ENCODE peak calls at places on chromosomes 6 and 20, in seven cellular contexts. One of them, this sample, is unnamed.

GRCh38 chr20:18314786-18315406 is 26.6 kb downstream of the ZNF133 start:
- DNase-seq in aorta: no peak
- DNase-seq in fibroblast of the aortic adventitia: peak
- DNase-seq in CD8-positive, alpha-beta T cell: no peak
- DNase-seq in right lobe of liver: no peak
- DNase-seq in heart left ventricle: no peak
- DNase-seq in cardiac fibroblast: peak
- DNase-seq in this sample: no peak

GRCh38 chr6:33118525-33119123 is 42.8 kb downstream of the HLA-DPB1 start:
- DNase-seq in aorta: no peak
- DNase-seq in heart left ventricle: no peak
- DNase-seq in right lobe of liver: no peak
- DNase-seq in CD8-positive, alpha-beta T cell: no peak
- DNase-seq in cardiac fibroblast: peak
- DNase-seq in fibroblast of the aortic adventitia: peak
- DNase-seq in this sample: no peak

GRCh38 chr20:63009044-63009961 is 2.5 kb upstream of the BHLHE23 start:
- DNase-seq in heart left ventricle: peak
- DNase-seq in aorta: peak
- DNase-seq in fibroblast of the aortic adventitia: peak
- DNase-seq in cardiac fibroblast: peak
- DNase-seq in right lobe of liver: peak
- DNase-seq in CD8-positive, alpha-beta T cell: peak
- DNase-seq in this sample: no peak

GRCh38 chr20:13772529-13772928 is 12.2 kb downstream of the ESF1 start:
- DNase-seq in right lobe of liver: no peak
- DNase-seq in CD8-positive, alpha-beta T cell: no peak
- DNase-seq in fibroblast of the aortic adventitia: no peak
- DNase-seq in heart left ventricle: no peak
- DNase-seq in cardiac fibroblast: no peak
- DNase-seq in aorta: no peak
- DNase-seq in this sample: no peak

GRCh38 chr20:62064788-62065668 is 653 bp downstream of the TAF4 start:
- DNase-seq in CD8-positive, alpha-beta T cell: no peak
- DNase-seq in cardiac fibroblast: no peak
- DNase-seq in fibroblast of the aortic adventitia: no peak
- DNase-seq in right lobe of liver: no peak
- DNase-seq in heart left ventricle: no peak
- DNase-seq in aorta: no peak
- DNase-seq in this sample: no peak

GRCh38 chr20:46458891-46459750 is 52.7 kb upstream of the ELMO2 start:
- DNase-seq in aorta: peak
- DNase-seq in right lobe of liver: no peak
- DNase-seq in CD8-positive, alpha-beta T cell: no peak
- DNase-seq in cardiac fibroblast: peak
- DNase-seq in heart left ventricle: no peak
- DNase-seq in fibroblast of the aortic adventitia: no peak
- DNase-seq in this sample: no peak

GRCh38 chr6:14861491-14861943 is 384.4 kb upstream of the JARID2 start:
- DNase-seq in aorta: no peak
- DNase-seq in heart left ventricle: no peak
- DNase-seq in fibroblast of the aortic adventitia: no peak
- DNase-seq in CD8-positive, alpha-beta T cell: peak
- DNase-seq in right lobe of liver: no peak
- DNase-seq in cardiac fibroblast: no peak
- DNase-seq in this sample: no peak

GRCh38 chr20:21562656-21563055 is 48.8 kb upstream of the NKX2-2 start:
- DNase-seq in cardiac fibroblast: no peak
- DNase-seq in right lobe of liver: no peak
- DNase-seq in heart left ventricle: no peak
- DNase-seq in aorta: no peak
- DNase-seq in CD8-positive, alpha-beta T cell: no peak
- DNase-seq in fibroblast of the aortic adventitia: no peak
- DNase-seq in this sample: no peak

GRCh38 chr6:148351277-148351676 is 8.6 kb downstream of the SASH1 start:
- DNase-seq in fibroblast of the aortic adventitia: no peak
- DNase-seq in right lobe of liver: no peak
- DNase-seq in aorta: no peak
- DNase-seq in heart left ventricle: no peak
- DNase-seq in CD8-positive, alpha-beta T cell: no peak
- DNase-seq in cardiac fibroblast: no peak
- DNase-seq in this sample: no peak

GRCh38 chr6:52554684-52555280 is 22.1 kb downstream of the TRAM2 start:
- DNase-seq in CD8-positive, alpha-beta T cell: no peak
- DNase-seq in aorta: no peak
- DNase-seq in cardiac fibroblast: no peak
- DNase-seq in heart left ventricle: no peak
- DNase-seq in right lobe of liver: no peak
- DNase-seq in fibroblast of the aortic adventitia: no peak
- DNase-seq in this sample: no peak

GRCh38 chr6:137775720-137776119 is 91.3 kb upstream of the TNFAIP3 start:
- DNase-seq in heart left ventricle: peak
- DNase-seq in right lobe of liver: no peak
- DNase-seq in CD8-positive, alpha-beta T cell: no peak
- DNase-seq in aorta: no peak
- DNase-seq in fibroblast of the aortic adventitia: peak
- DNase-seq in cardiac fibroblast: peak
- DNase-seq in this sample: no peak

GRCh38 chr20:35434085-35435005 is 3.7 kb downstream of the GDF5 start:
- DNase-seq in CD8-positive, alpha-beta T cell: no peak
- DNase-seq in heart left ventricle: peak
- DNase-seq in cardiac fibroblast: peak
- DNase-seq in aorta: no peak
- DNase-seq in fibroblast of the aortic adventitia: peak
- DNase-seq in right lobe of liver: no peak
- DNase-seq in this sample: no peak
- H3K4me3 ChIP-seq in CD8-positive, alpha-beta T cell: no peak
- H3K4me3 ChIP-seq in heart left ventricle: no peak
- H3K4me3 ChIP-seq in cardiac fibroblast: no peak
- H3K4me3 ChIP-seq in aorta: no peak
- H3K4me3 ChIP-seq in fibroblast of the aortic adventitia: no peak
- H3K4me3 ChIP-seq in right lobe of liver: no peak
- H3K4me3 ChIP-seq in this sample: no peak

DNA sequence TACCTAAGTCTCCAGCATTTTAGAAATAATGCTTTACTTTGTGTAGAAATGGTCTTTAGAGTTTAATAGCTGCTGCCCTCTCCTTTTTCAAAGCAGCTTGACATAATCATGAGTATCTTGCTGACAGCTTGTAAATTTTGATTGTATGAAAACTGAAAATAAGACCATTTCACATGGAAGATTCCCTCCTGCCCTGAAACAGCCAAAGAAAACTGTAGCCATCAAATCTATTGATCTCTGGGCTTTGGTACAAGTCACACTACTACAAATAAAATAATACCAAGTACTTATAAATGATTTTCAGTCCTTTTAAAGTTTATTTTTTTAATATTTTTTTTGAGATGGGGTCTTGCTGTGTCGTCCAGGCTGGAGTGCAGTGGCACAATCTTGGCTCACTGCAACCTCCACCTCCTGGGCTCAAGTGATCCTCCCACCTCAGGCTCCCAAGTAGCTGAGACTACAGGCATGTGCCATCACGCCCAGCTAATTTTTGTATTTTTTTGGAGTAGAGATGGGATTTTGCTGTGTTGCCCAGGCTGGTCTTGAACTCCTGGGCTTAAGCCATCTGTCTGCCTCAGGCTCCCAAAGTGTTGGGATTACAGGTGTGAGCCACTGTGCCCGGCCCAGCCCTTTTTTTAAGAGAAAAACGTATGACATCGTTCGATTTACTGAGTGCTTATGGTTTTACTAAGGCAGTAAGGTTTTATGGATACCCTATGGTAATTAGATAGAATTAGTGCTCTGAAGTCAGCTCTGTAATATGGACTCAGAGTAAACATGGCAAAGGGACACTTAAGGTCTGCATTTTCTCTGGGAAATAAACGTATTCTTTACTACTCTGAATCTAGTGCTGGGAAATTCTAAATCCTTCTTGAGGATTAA is 7.0 kb downstream of the PTPN1 start:
- DNase-seq in right lobe of liver: no peak
- DNase-seq in fibroblast of the aortic adventitia: no peak
- DNase-seq in heart left ventricle: no peak
- DNase-seq in cardiac fibroblast: no peak
- DNase-seq in aorta: no peak
- DNase-seq in CD8-positive, alpha-beta T cell: no peak
- DNase-seq in this sample: no peak
- H3K4me3 ChIP-seq in right lobe of liver: no peak
- H3K4me3 ChIP-seq in fibroblast of the aortic adventitia: no peak
- H3K4me3 ChIP-seq in heart left ventricle: no peak
- H3K4me3 ChIP-seq in cardiac fibroblast: no peak
- H3K4me3 ChIP-seq in aorta: no peak
- H3K4me3 ChIP-seq in CD8-positive, alpha-beta T cell: peak
- H3K4me3 ChIP-seq in this sample: no peak

GRCh38 chr6:13303668-13304017 is 24.7 kb downstream of the TBC1D7 start:
- DNase-seq in fibroblast of the aortic adventitia: peak
- DNase-seq in CD8-positive, alpha-beta T cell: no peak
- DNase-seq in heart left ventricle: peak
- DNase-seq in right lobe of liver: no peak
- DNase-seq in cardiac fibroblast: peak
- DNase-seq in aorta: peak
- DNase-seq in this sample: no peak

GRCh38 chr6:13304580-13305255 is 23.6 kb downstream of the TBC1D7 start:
- DNase-seq in fibroblast of the aortic adventitia: peak
- DNase-seq in CD8-positive, alpha-beta T cell: no peak
- DNase-seq in right lobe of liver: no peak
- DNase-seq in cardiac fibroblast: peak
- DNase-seq in heart left ventricle: no peak
- DNase-seq in aorta: no peak
- DNase-seq in this sample: no peak

GRCh38 chr6:13305791-13306190 is 22.5 kb downstream of the TBC1D7 start:
- DNase-seq in cardiac fibroblast: no peak
- DNase-seq in fibroblast of the aortic adventitia: no peak
- DNase-seq in aorta: no peak
- DNase-seq in right lobe of liver: no peak
- DNase-seq in CD8-positive, alpha-beta T cell: no peak
- DNase-seq in heart left ventricle: no peak
- DNase-seq in this sample: no peak

GRCh38 chr6:13304101-13304500 is 24.2 kb downstream of the TBC1D7 start:
- DNase-seq in right lobe of liver: no peak
- DNase-seq in heart left ventricle: no peak
- DNase-seq in aorta: no peak
- DNase-seq in fibroblast of the aortic adventitia: no peak
- DNase-seq in cardiac fibroblast: no peak
- DNase-seq in CD8-positive, alpha-beta T cell: no peak
- DNase-seq in this sample: no peak

DNA sequence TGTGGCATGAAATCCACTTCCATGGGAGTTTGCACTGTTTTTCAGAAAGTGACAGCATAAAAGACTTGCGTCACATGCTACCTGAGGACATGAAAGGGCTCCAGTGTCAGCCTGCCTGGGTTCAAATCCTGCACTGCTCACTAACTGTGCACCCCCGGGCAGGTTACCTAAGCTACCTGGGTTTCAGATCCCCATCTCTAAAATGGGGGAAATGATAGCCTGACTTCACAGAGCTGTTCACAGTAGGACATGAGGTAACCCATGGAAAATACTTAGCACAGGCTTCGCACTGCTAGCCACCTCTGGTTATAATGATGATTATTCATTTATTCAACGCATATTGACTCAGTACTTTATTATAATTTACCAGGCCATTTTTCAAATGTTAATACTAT is 23.1 kb downstream of the TBC1D7 start:
- DNase-seq in heart left ventricle: no peak
- DNase-seq in CD8-positive, alpha-beta T cell: no peak
- DNase-seq in cardiac fibroblast: no peak
- DNase-seq in fibroblast of the aortic adventitia: no peak
- DNase-seq in aorta: no peak
- DNase-seq in right lobe of liver: no peak
- DNase-seq in this sample: no peak
- H3K4me3 ChIP-seq in heart left ventricle: no peak
- H3K4me3 ChIP-seq in CD8-positive, alpha-beta T cell: no peak
- H3K4me3 ChIP-seq in cardiac fibroblast: no peak
- H3K4me3 ChIP-seq in fibroblast of the aortic adventitia: no peak
- H3K4me3 ChIP-seq in aorta: no peak
- H3K4me3 ChIP-seq in right lobe of liver: no peak
- H3K4me3 ChIP-seq in this sample: no peak

DNA sequence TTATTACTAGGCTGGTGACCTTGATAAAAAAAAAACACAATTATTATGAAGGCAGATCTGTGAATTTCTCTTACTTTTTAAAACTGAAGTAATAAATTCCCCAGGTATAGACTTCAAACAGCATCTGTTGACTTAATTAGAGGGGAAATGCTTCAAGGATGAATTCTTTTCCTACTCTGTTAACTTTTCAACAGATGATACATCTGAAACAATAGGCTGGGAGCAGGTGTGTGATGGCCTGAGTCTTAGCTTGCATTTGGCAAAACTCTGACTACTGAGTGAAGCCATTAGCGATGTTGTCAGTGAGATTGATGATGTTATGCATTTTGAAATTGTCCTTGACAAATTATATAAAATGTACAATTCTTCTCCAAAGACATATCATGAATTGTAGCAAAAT is 39.7 kb upstream of the OGFRL1 start:
- DNase-seq in cardiac fibroblast: no peak
- DNase-seq in CD8-positive, alpha-beta T cell: no peak
- DNase-seq in right lobe of liver: no peak
- DNase-seq in heart left ventricle: no peak
- DNase-seq in fibroblast of the aortic adventitia: no peak
- DNase-seq in aorta: no peak
- DNase-seq in this sample: no peak
- H3K4me3 ChIP-seq in cardiac fibroblast: no peak
- H3K4me3 ChIP-seq in CD8-positive, alpha-beta T cell: no peak
- H3K4me3 ChIP-seq in right lobe of liver: no peak
- H3K4me3 ChIP-seq in heart left ventricle: no peak
- H3K4me3 ChIP-seq in fibroblast of the aortic adventitia: no peak
- H3K4me3 ChIP-seq in aorta: no peak
- H3K4me3 ChIP-seq in this sample: no peak

GRCh38 chr20:40688129-40689099 is 622 bp downstream of the MAFB start:
- DNase-seq in aorta: peak
- DNase-seq in right lobe of liver: peak
- DNase-seq in heart left ventricle: peak
- DNase-seq in CD8-positive, alpha-beta T cell: no peak
- DNase-seq in cardiac fibroblast: no peak
- DNase-seq in fibroblast of the aortic adventitia: peak
- DNase-seq in this sample: no peak

GRCh38 chr20:40686434-40686882 is 2.6 kb downstream of the MAFB start:
- DNase-seq in right lobe of liver: no peak
- DNase-seq in CD8-positive, alpha-beta T cell: no peak
- DNase-seq in aorta: no peak
- DNase-seq in cardiac fibroblast: peak
- DNase-seq in fibroblast of the aortic adventitia: no peak
- DNase-seq in heart left ventricle: no peak
- DNase-seq in this sample: no peak

GRCh38 chr20:40686893-40687292 is 2.1 kb downstream of the MAFB start:
- DNase-seq in cardiac fibroblast: peak
- DNase-seq in CD8-positive, alpha-beta T cell: no peak
- DNase-seq in fibroblast of the aortic adventitia: no peak
- DNase-seq in right lobe of liver: no peak
- DNase-seq in heart left ventricle: no peak
- DNase-seq in aorta: no peak
- DNase-seq in this sample: no peak

GRCh38 chr20:40689100-40689942 is at the start of gene MAFB:
- DNase-seq in right lobe of liver: peak
- DNase-seq in heart left ventricle: peak
- DNase-seq in cardiac fibroblast: peak
- DNase-seq in CD8-positive, alpha-beta T cell: no peak
- DNase-seq in aorta: peak
- DNase-seq in fibroblast of the aortic adventitia: peak
- DNase-seq in this sample: peak

GRCh38 chr20:40687384-40688128 is 1.5 kb downstream of the MAFB start:
- DNase-seq in cardiac fibroblast: peak
- DNase-seq in right lobe of liver: peak
- DNase-seq in heart left ventricle: peak
- DNase-seq in fibroblast of the aortic adventitia: peak
- DNase-seq in CD8-positive, alpha-beta T cell: no peak
- DNase-seq in aorta: peak
- DNase-seq in this sample: no peak
- H3K4me3 ChIP-seq in cardiac fibroblast: peak
- H3K4me3 ChIP-seq in right lobe of liver: peak
- H3K4me3 ChIP-seq in heart left ventricle: peak
- H3K4me3 ChIP-seq in fibroblast of the aortic adventitia: peak
- H3K4me3 ChIP-seq in CD8-positive, alpha-beta T cell: no peak
- H3K4me3 ChIP-seq in aorta: peak
- H3K4me3 ChIP-seq in this sample: peak

GRCh38 chr6:75206338-75207210 is 721 bp upstream of the COL12A1 start:
- DNase-seq in cardiac fibroblast: peak
- DNase-seq in right lobe of liver: no peak
- DNase-seq in CD8-positive, alpha-beta T cell: no peak
- DNase-seq in heart left ventricle: no peak
- DNase-seq in aorta: peak
- DNase-seq in fibroblast of the aortic adventitia: no peak
- DNase-seq in this sample: no peak
- H3K4me3 ChIP-seq in cardiac fibroblast: peak
- H3K4me3 ChIP-seq in right lobe of liver: peak
- H3K4me3 ChIP-seq in CD8-positive, alpha-beta T cell: no peak
- H3K4me3 ChIP-seq in heart left ventricle: peak
- H3K4me3 ChIP-seq in aorta: peak
- H3K4me3 ChIP-seq in fibroblast of the aortic adventitia: peak
- H3K4me3 ChIP-seq in this sample: peak